ENCODE peak calls at places on chromosomes 4 and X, in nine cellular contexts. One of them, this sample, is unnamed.

GRCh38 chrX:112759512-112759911 is 79.8 kb upstream of the LHFPL1 start:
- DNase-seq in neural progenitor cell: no peak
- DNase-seq in PC-3: no peak
- DNase-seq in IMR-90: no peak
- DNase-seq in GM23248: no peak
- DNase-seq in OCI-LY7: no peak
- DNase-seq in mesendoderm: no peak
- DNase-seq in HCT116: no peak
- DNase-seq in K562: no peak
- DNase-seq in this sample: no peak

GRCh38 chr4:43875655-43876054 is 573.0 kb downstream of the KCTD8 start:
- DNase-seq in neural progenitor cell: peak
- DNase-seq in PC-3: no peak
- DNase-seq in IMR-90: no peak
- DNase-seq in GM23248: no peak
- DNase-seq in OCI-LY7: no peak
- DNase-seq in mesendoderm: no peak
- DNase-seq in HCT116: no peak
- DNase-seq in K562: no peak
- DNase-seq in this sample: no peak

GRCh38 chrX:50183891-50184290 is 16.9 kb downstream of the AKAP4 start:
- DNase-seq in neural progenitor cell: no peak
- DNase-seq in PC-3: no peak
- DNase-seq in IMR-90: no peak
- DNase-seq in GM23248: no peak
- DNase-seq in OCI-LY7: no peak
- DNase-seq in mesendoderm: peak
- DNase-seq in HCT116: no peak
- DNase-seq in K562: no peak
- DNase-seq in this sample: no peak

GRCh38 chrX:71525316-71525715 is 7.6 kb upstream of the OGT start:
- DNase-seq in neural progenitor cell: no peak
- DNase-seq in PC-3: no peak
- DNase-seq in IMR-90: no peak
- DNase-seq in GM23248: no peak
- DNase-seq in OCI-LY7: no peak
- DNase-seq in mesendoderm: no peak
- DNase-seq in HCT116: no peak
- DNase-seq in K562: no peak
- DNase-seq in this sample: no peak

GRCh38 chrX:12975999-12976558 is 1.2 kb downstream of the TMSB4X start:
- DNase-seq in neural progenitor cell: peak
- DNase-seq in PC-3: peak
- DNase-seq in IMR-90: peak
- DNase-seq in GM23248: peak
- DNase-seq in OCI-LY7: peak
- DNase-seq in mesendoderm: peak
- DNase-seq in HCT116: no peak
- DNase-seq in K562: peak
- DNase-seq in this sample: peak

GRCh38 chrX:82127228-82128123 is 925.6 kb downstream of the SH3BGRL start:
- DNase-seq in neural progenitor cell: no peak
- DNase-seq in PC-3: peak
- DNase-seq in IMR-90: no peak
- DNase-seq in GM23248: no peak
- DNase-seq in OCI-LY7: no peak
- DNase-seq in mesendoderm: no peak
- DNase-seq in HCT116: no peak
- DNase-seq in K562: no peak
- DNase-seq in this sample: no peak

GRCh38 chrX:123962006-123962485 is 540 bp downstream of the STAG2 start:
- DNase-seq in neural progenitor cell: no peak
- DNase-seq in PC-3: no peak
- DNase-seq in IMR-90: no peak
- DNase-seq in GM23248: peak
- DNase-seq in OCI-LY7: peak
- DNase-seq in mesendoderm: no peak
- DNase-seq in HCT116: peak
- DNase-seq in K562: no peak
- DNase-seq in this sample: no peak

GRCh38 chrX:96004386-96004785 is 680.3 kb upstream of the DIAPH2 start:
- DNase-seq in neural progenitor cell: no peak
- DNase-seq in PC-3: peak
- DNase-seq in IMR-90: peak
- DNase-seq in GM23248: no peak
- DNase-seq in OCI-LY7: no peak
- DNase-seq in mesendoderm: peak
- DNase-seq in HCT116: no peak
- DNase-seq in K562: no peak
- DNase-seq in this sample: peak

GRCh38 chrX:150983526-150984163 is 510 bp downstream of the HMGB3 start:
- DNase-seq in neural progenitor cell: no peak
- DNase-seq in PC-3: no peak
- DNase-seq in IMR-90: no peak
- DNase-seq in GM23248: peak
- DNase-seq in OCI-LY7: peak
- DNase-seq in mesendoderm: no peak
- DNase-seq in HCT116: no peak
- DNase-seq in K562: peak
- DNase-seq in this sample: no peak
- H3K4me2 ChIP-seq in neural progenitor cell: peak
- H3K4me2 ChIP-seq in PC-3: peak
- H3K4me2 ChIP-seq in IMR-90: no peak
- H3K4me2 ChIP-seq in GM23248: peak
- H3K4me2 ChIP-seq in OCI-LY7: peak
- H3K4me2 ChIP-seq in mesendoderm: no peak
- H3K4me2 ChIP-seq in HCT116: peak
- H3K4me2 ChIP-seq in K562: peak
- H3K4me2 ChIP-seq in this sample: peak

GRCh38 chr4:2273221-2273620 is 11.3 kb upstream of the MXD4 start:
- DNase-seq in neural progenitor cell: no peak
- DNase-seq in PC-3: no peak
- DNase-seq in IMR-90: no peak
- DNase-seq in GM23248: no peak
- DNase-seq in OCI-LY7: no peak
- DNase-seq in mesendoderm: no peak
- DNase-seq in HCT116: no peak
- DNase-seq in K562: no peak
- DNase-seq in this sample: no peak

GRCh38 chr4:2273657-2274319 is 11.9 kb upstream of the MXD4 start:
- DNase-seq in neural progenitor cell: no peak
- DNase-seq in PC-3: no peak
- DNase-seq in IMR-90: no peak
- DNase-seq in GM23248: no peak
- DNase-seq in OCI-LY7: no peak
- DNase-seq in mesendoderm: no peak
- DNase-seq in HCT116: no peak
- DNase-seq in K562: peak
- DNase-seq in this sample: no peak

GRCh38 chr4:2275546-2276251 is 13.8 kb upstream of the MXD4 start:
- DNase-seq in neural progenitor cell: no peak
- DNase-seq in PC-3: no peak
- DNase-seq in IMR-90: no peak
- DNase-seq in GM23248: no peak
- DNase-seq in OCI-LY7: no peak
- DNase-seq in mesendoderm: no peak
- DNase-seq in HCT116: no peak
- DNase-seq in K562: no peak
- DNase-seq in this sample: no peak

GRCh38 chr4:2272828-2273120 is 10.9 kb upstream of the MXD4 start:
- DNase-seq in neural progenitor cell: no peak
- DNase-seq in PC-3: no peak
- DNase-seq in IMR-90: no peak
- DNase-seq in GM23248: no peak
- DNase-seq in OCI-LY7: no peak
- DNase-seq in mesendoderm: no peak
- DNase-seq in HCT116: no peak
- DNase-seq in K562: no peak
- DNase-seq in this sample: no peak

DNA sequence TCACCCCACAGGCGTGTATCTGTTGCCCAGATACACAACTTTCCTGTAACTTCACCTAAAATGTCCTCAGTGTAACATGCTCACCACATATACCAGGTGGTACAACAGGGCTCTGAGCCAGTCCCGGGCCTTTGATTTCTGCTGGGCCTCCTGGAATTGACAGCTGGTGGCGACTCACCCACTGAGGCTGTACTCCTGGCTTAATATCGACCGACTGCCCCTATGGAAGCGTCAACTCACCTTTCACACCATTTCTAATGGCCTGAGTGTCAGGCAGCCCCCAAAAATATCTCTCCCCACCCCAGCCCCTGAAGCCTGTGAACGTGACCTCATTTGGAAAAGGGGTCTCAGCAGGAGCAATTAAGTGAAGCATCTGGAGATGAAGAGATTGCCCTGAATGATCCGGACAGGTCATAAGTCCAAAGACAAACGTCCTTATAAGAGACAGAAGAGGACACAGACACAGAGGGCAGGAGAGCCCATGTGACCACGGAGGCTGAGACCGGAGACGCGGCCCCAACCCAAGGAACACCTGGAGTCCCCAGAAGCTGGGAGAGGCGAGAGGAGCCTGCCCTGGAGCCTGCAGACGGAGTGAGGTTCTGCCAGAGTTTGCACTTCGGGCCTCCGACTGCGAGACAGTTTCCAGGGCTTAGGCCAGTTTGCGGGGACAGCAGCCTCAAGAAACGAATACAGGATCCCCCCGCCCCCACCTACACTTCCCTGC is 12.6 kb upstream of the MXD4 start:
- DNase-seq in neural progenitor cell: no peak
- DNase-seq in PC-3: no peak
- DNase-seq in IMR-90: no peak
- DNase-seq in GM23248: no peak
- DNase-seq in OCI-LY7: no peak
- DNase-seq in mesendoderm: no peak
- DNase-seq in HCT116: no peak
- DNase-seq in K562: no peak
- DNase-seq in this sample: no peak
- H3K4me3 ChIP-seq in neural progenitor cell: no peak
- H3K4me3 ChIP-seq in PC-3: no peak
- H3K4me3 ChIP-seq in IMR-90: no peak
- H3K4me3 ChIP-seq in GM23248: no peak
- H3K4me3 ChIP-seq in OCI-LY7: no peak
- H3K4me3 ChIP-seq in mesendoderm: no peak
- H3K4me3 ChIP-seq in HCT116: no peak
- H3K4me3 ChIP-seq in K562: no peak
- H3K4me3 ChIP-seq in this sample: no peak

DNA sequence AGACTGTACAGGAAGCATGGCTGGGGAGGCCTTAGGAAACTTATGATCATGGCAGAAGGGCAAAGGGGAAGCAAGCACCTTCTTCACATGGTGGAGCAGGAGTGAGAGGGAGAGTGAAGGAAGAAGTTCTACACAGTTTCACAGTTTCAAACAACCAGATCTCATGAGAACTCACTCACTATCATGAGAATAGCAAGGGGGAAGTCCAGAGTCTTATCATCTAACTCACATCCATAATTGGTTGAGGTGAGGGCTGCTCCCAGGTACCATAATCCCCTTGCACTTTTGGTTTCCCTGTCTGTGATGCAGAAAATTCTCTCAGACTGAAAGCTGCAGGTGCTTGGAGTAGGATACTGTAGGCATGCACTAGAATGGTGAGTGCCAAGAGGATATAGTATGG is 233.8 kb upstream of the CPEB2 start:
- DNase-seq in neural progenitor cell: no peak
- DNase-seq in PC-3: no peak
- DNase-seq in IMR-90: no peak
- DNase-seq in GM23248: no peak
- DNase-seq in OCI-LY7: no peak
- DNase-seq in mesendoderm: no peak
- DNase-seq in HCT116: no peak
- DNase-seq in K562: no peak
- DNase-seq in this sample: no peak
- H3K4me2 ChIP-seq in neural progenitor cell: no peak
- H3K4me2 ChIP-seq in PC-3: no peak
- H3K4me2 ChIP-seq in IMR-90: no peak
- H3K4me2 ChIP-seq in GM23248: no peak
- H3K4me2 ChIP-seq in OCI-LY7: no peak
- H3K4me2 ChIP-seq in mesendoderm: no peak
- H3K4me2 ChIP-seq in HCT116: no peak
- H3K4me2 ChIP-seq in K562: no peak
- H3K4me2 ChIP-seq in this sample: no peak

GRCh38 chr4:42150653-42151567 is 1.5 kb downstream of the BEND4 start:
- DNase-seq in neural progenitor cell: peak
- DNase-seq in PC-3: no peak
- DNase-seq in IMR-90: no peak
- DNase-seq in GM23248: peak
- DNase-seq in OCI-LY7: peak
- DNase-seq in mesendoderm: peak
- DNase-seq in HCT116: no peak
- DNase-seq in K562: no peak
- DNase-seq in this sample: peak

GRCh38 chr4:42149004-42149403 is 3.5 kb downstream of the BEND4 start:
- DNase-seq in neural progenitor cell: no peak
- DNase-seq in PC-3: no peak
- DNase-seq in IMR-90: no peak
- DNase-seq in GM23248: no peak
- DNase-seq in OCI-LY7: peak
- DNase-seq in mesendoderm: no peak
- DNase-seq in HCT116: no peak
- DNase-seq in K562: no peak
- DNase-seq in this sample: no peak

GRCh38 chr4:42151568-42152506 is 618 bp downstream of the BEND4 start:
- DNase-seq in neural progenitor cell: peak
- DNase-seq in PC-3: no peak
- DNase-seq in IMR-90: no peak
- DNase-seq in GM23248: peak
- DNase-seq in OCI-LY7: peak
- DNase-seq in mesendoderm: peak
- DNase-seq in HCT116: no peak
- DNase-seq in K562: no peak
- DNase-seq in this sample: no peak

GRCh38 chr4:42148453-42148852 is 4.0 kb downstream of the BEND4 start:
- DNase-seq in neural progenitor cell: no peak
- DNase-seq in PC-3: no peak
- DNase-seq in IMR-90: no peak
- DNase-seq in GM23248: no peak
- DNase-seq in OCI-LY7: peak
- DNase-seq in mesendoderm: no peak
- DNase-seq in HCT116: no peak
- DNase-seq in K562: no peak
- DNase-seq in this sample: no peak

DNA sequence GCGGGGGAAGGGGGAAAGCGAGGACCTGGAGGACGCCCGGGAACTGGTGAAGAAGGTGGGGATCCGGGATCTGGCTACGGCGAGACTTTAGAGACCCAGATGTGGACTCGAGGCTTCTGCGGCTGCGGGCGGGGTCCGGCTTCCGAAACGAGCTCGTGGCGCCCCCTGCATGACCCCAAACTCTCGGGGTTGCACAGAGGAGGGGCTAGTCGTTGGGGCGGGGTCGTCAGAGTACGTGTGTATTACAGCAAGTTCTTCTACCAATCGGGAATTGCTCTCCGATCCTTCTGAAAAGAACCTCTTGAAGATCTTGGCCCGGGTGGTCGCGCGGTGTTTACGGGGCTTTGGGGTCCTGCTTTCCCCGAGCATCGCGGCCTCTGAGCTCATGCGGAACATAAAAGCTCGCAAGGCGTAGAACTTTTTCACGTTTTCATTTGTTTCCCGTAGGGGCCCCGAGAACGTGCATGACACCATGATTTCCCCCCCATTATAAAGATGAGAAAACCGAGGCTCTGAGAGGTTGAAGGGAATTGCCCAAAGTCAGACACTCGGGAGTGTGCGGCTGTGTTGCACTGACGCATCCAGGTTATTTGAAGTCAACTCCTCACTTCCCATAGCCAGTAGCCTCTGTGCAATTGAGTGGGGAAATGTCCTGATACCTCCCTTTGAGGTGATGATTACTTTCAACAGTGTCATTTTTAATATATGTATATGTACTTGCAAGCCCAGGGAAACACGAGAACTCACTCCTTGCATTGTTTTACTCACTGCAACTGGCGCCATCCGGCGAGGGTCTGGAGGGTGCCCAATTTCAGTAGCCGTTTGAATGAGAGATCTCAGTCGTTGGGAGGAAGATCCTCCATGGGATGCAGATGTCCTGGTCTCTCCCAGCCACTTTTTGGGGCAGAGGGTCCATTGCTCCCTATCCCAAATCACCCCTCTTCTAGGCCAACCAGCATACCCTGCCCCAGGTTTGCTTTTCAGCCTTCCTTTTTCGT is at the start of gene BEND4:
- DNase-seq in neural progenitor cell: peak
- DNase-seq in PC-3: no peak
- DNase-seq in IMR-90: no peak
- DNase-seq in GM23248: peak
- DNase-seq in OCI-LY7: peak
- DNase-seq in mesendoderm: peak
- DNase-seq in HCT116: no peak
- DNase-seq in K562: no peak
- DNase-seq in this sample: no peak
- H3K4me3 ChIP-seq in neural progenitor cell: peak
- H3K4me3 ChIP-seq in PC-3: peak
- H3K4me3 ChIP-seq in IMR-90: peak
- H3K4me3 ChIP-seq in GM23248: no peak
- H3K4me3 ChIP-seq in OCI-LY7: peak
- H3K4me3 ChIP-seq in mesendoderm: peak
- H3K4me3 ChIP-seq in HCT116: no peak
- H3K4me3 ChIP-seq in K562: no peak
- H3K4me3 ChIP-seq in this sample: peak